ENCODE peak calls at places on chromosome 20, in eight cellular contexts. One of them, this sample, is unnamed.

GRCh38 chr20:9573598-9573997 is 59.2 kb downstream of the LAMP5 start:
- DNase-seq in fibroblast of mammary gland: no peak
- DNase-seq in cardiac muscle cell: no peak
- DNase-seq in tibial artery: no peak
- DNase-seq in HL-60: no peak
- DNase-seq in prostate gland: no peak
- DNase-seq in CD8-positive, alpha-beta T cell: no peak
- DNase-seq in fibroblast of lung: no peak
- DNase-seq in this sample: peak

GRCh38 chr20:46751856-46752255 is 42.4 kb downstream of the SLC2A10 start:
- DNase-seq in cardiac muscle cell: peak
- DNase-seq in HL-60: no peak
- DNase-seq in prostate gland: no peak
- DNase-seq in fibroblast of mammary gland: peak
- DNase-seq in CD8-positive, alpha-beta T cell: no peak
- DNase-seq in tibial artery: no peak
- DNase-seq in fibroblast of lung: peak
- DNase-seq in this sample: no peak

GRCh38 chr20:47043076-47043475 is 148.4 kb downstream of the EYA2 start:
- DNase-seq in tibial artery: no peak
- DNase-seq in prostate gland: no peak
- DNase-seq in HL-60: no peak
- DNase-seq in fibroblast of lung: peak
- DNase-seq in fibroblast of mammary gland: no peak
- DNase-seq in cardiac muscle cell: no peak
- DNase-seq in CD8-positive, alpha-beta T cell: no peak
- DNase-seq in this sample: no peak

GRCh38 chr20:34532320-34532719 is 16.1 kb downstream of the DYNLRB1 start:
- DNase-seq in CD8-positive, alpha-beta T cell: no peak
- DNase-seq in tibial artery: peak
- DNase-seq in fibroblast of lung: no peak
- DNase-seq in cardiac muscle cell: no peak
- DNase-seq in fibroblast of mammary gland: no peak
- DNase-seq in prostate gland: no peak
- DNase-seq in HL-60: no peak
- DNase-seq in this sample: no peak

GRCh38 chr20:46117704-46118467 is at the start of gene CD40:
- DNase-seq in tibial artery: peak
- DNase-seq in fibroblast of mammary gland: peak
- DNase-seq in prostate gland: peak
- DNase-seq in CD8-positive, alpha-beta T cell: peak
- DNase-seq in fibroblast of lung: peak
- DNase-seq in cardiac muscle cell: peak
- DNase-seq in HL-60: peak
- DNase-seq in this sample: peak

GRCh38 chr20:4326194-4327065 is 311.1 kb upstream of the RNF24 start:
- DNase-seq in CD8-positive, alpha-beta T cell: no peak
- DNase-seq in HL-60: no peak
- DNase-seq in tibial artery: no peak
- DNase-seq in fibroblast of mammary gland: peak
- DNase-seq in fibroblast of lung: peak
- DNase-seq in prostate gland: no peak
- DNase-seq in cardiac muscle cell: no peak
- DNase-seq in this sample: no peak

GRCh38 chr20:32855387-32855786 is 3.3 kb upstream of the EFCAB8 start:
- DNase-seq in prostate gland: no peak
- DNase-seq in tibial artery: no peak
- DNase-seq in cardiac muscle cell: no peak
- DNase-seq in fibroblast of mammary gland: no peak
- DNase-seq in CD8-positive, alpha-beta T cell: no peak
- DNase-seq in HL-60: no peak
- DNase-seq in fibroblast of lung: no peak
- DNase-seq in this sample: no peak

GRCh38 chr20:46558511-46558959 is 8.1 kb upstream of the OCSTAMP start:
- DNase-seq in fibroblast of mammary gland: peak
- DNase-seq in tibial artery: peak
- DNase-seq in cardiac muscle cell: peak
- DNase-seq in CD8-positive, alpha-beta T cell: no peak
- DNase-seq in HL-60: no peak
- DNase-seq in fibroblast of lung: peak
- DNase-seq in prostate gland: no peak
- DNase-seq in this sample: no peak

GRCh38 chr20:61965606-61966491 is 99.8 kb downstream of the TAF4 start:
- DNase-seq in fibroblast of mammary gland: no peak
- DNase-seq in cardiac muscle cell: no peak
- DNase-seq in fibroblast of lung: no peak
- DNase-seq in CD8-positive, alpha-beta T cell: no peak
- DNase-seq in tibial artery: no peak
- DNase-seq in HL-60: no peak
- DNase-seq in prostate gland: no peak
- DNase-seq in this sample: no peak

GRCh38 chr20:61520761-61521460 is 268.9 kb downstream of the CDH4 start:
- DNase-seq in prostate gland: no peak
- DNase-seq in cardiac muscle cell: peak
- DNase-seq in CD8-positive, alpha-beta T cell: no peak
- DNase-seq in fibroblast of lung: peak
- DNase-seq in tibial artery: no peak
- DNase-seq in HL-60: no peak
- DNase-seq in fibroblast of mammary gland: peak
- DNase-seq in this sample: no peak

GRCh38 chr20:17680128-17680835 is 1.8 kb downstream of the RRBP1 start:
- DNase-seq in fibroblast of lung: peak
- DNase-seq in CD8-positive, alpha-beta T cell: peak
- DNase-seq in cardiac muscle cell: peak
- DNase-seq in prostate gland: no peak
- DNase-seq in tibial artery: peak
- DNase-seq in HL-60: peak
- DNase-seq in fibroblast of mammary gland: peak
- DNase-seq in this sample: peak

GRCh38 chr20:17859002-17859615 is 109.5 kb downstream of the SNX5 start:
- DNase-seq in fibroblast of mammary gland: no peak
- DNase-seq in HL-60: no peak
- DNase-seq in fibroblast of lung: no peak
- DNase-seq in CD8-positive, alpha-beta T cell: no peak
- DNase-seq in cardiac muscle cell: no peak
- DNase-seq in tibial artery: no peak
- DNase-seq in prostate gland: no peak
- DNase-seq in this sample: no peak

GRCh38 chr20:49140411-49140810 is 47.7 kb downstream of the STAU1 start:
- DNase-seq in CD8-positive, alpha-beta T cell: no peak
- DNase-seq in HL-60: no peak
- DNase-seq in fibroblast of mammary gland: no peak
- DNase-seq in tibial artery: no peak
- DNase-seq in fibroblast of lung: no peak
- DNase-seq in prostate gland: no peak
- DNase-seq in cardiac muscle cell: no peak
- DNase-seq in this sample: no peak

GRCh38 chr20:21812384-21812783 is 106.9 kb downstream of the PAX1 start:
- DNase-seq in HL-60: no peak
- DNase-seq in fibroblast of mammary gland: no peak
- DNase-seq in prostate gland: no peak
- DNase-seq in cardiac muscle cell: no peak
- DNase-seq in CD8-positive, alpha-beta T cell: no peak
- DNase-seq in fibroblast of lung: no peak
- DNase-seq in tibial artery: no peak
- DNase-seq in this sample: no peak

GRCh38 chr20:51379601-51380341 is 162.7 kb downstream of the NFATC2 start:
- DNase-seq in tibial artery: no peak
- DNase-seq in fibroblast of lung: no peak
- DNase-seq in CD8-positive, alpha-beta T cell: no peak
- DNase-seq in cardiac muscle cell: no peak
- DNase-seq in HL-60: no peak
- DNase-seq in prostate gland: no peak
- DNase-seq in fibroblast of mammary gland: peak
- DNase-seq in this sample: no peak

GRCh38 chr20:51376121-51376520 is 166.4 kb downstream of the NFATC2 start:
- DNase-seq in cardiac muscle cell: no peak
- DNase-seq in tibial artery: no peak
- DNase-seq in HL-60: no peak
- DNase-seq in fibroblast of lung: no peak
- DNase-seq in CD8-positive, alpha-beta T cell: no peak
- DNase-seq in fibroblast of mammary gland: no peak
- DNase-seq in prostate gland: no peak
- DNase-seq in this sample: no peak

GRCh38 chr20:51377132-51377531 is 165.4 kb downstream of the NFATC2 start:
- DNase-seq in tibial artery: no peak
- DNase-seq in fibroblast of mammary gland: no peak
- DNase-seq in prostate gland: no peak
- DNase-seq in HL-60: no peak
- DNase-seq in fibroblast of lung: no peak
- DNase-seq in cardiac muscle cell: no peak
- DNase-seq in CD8-positive, alpha-beta T cell: no peak
- DNase-seq in this sample: no peak

GRCh38 chr20:51380401-51381385 is 161.8 kb downstream of the NFATC2 start:
- DNase-seq in fibroblast of mammary gland: no peak
- DNase-seq in fibroblast of lung: no peak
- DNase-seq in cardiac muscle cell: no peak
- DNase-seq in tibial artery: no peak
- DNase-seq in CD8-positive, alpha-beta T cell: no peak
- DNase-seq in HL-60: no peak
- DNase-seq in prostate gland: no peak
- DNase-seq in this sample: no peak

DNA sequence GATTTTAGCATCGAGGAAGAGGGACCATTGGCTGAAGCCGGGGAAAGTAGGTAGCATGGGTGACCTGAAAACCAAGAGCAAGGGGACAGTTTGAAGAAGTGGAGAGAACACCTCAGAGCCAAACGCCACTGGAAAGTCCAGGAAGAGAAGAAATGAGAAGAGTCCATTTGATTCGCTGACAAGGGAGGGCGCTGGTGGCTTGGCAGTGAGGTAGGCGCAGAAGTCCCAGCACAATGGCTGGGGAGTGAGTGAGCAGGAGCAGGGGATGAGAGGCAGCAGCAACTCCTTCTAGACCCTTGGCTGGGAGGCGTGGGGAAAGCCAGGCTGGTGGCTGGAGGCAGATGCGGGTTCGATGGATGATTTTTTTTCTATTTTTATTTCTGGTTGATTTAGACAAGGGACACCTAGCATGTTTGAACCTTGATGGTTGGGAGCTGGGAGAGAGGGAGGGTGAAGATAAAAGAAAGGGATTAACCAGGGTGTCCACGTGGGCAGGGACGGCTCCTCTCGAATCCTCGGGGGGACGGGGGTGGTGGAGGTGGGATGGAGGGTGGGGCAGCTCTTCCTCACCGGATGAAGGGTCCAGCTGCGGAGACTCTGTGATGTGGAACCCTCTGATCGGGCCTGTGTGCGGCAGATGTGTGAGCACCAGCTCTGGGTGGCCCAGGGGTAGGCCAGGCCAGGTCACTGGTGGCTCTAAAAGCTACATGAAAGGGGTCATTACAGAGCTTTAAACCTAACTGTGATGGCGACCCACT is 164.2 kb downstream of the NFATC2 start:
- DNase-seq in tibial artery: no peak
- DNase-seq in cardiac muscle cell: no peak
- DNase-seq in CD8-positive, alpha-beta T cell: no peak
- DNase-seq in fibroblast of mammary gland: no peak
- DNase-seq in HL-60: no peak
- DNase-seq in fibroblast of lung: no peak
- DNase-seq in prostate gland: no peak
- DNase-seq in this sample: no peak
- TF ChIP-seq CTCF in tibial artery: no peak
- TF ChIP-seq CTCF in cardiac muscle cell: no peak
- TF ChIP-seq CTCF in CD8-positive, alpha-beta T cell: no peak
- TF ChIP-seq CTCF in fibroblast of mammary gland: peak
- TF ChIP-seq CTCF in HL-60: no peak
- TF ChIP-seq CTCF in fibroblast of lung: peak
- TF ChIP-seq CTCF in prostate gland: no peak
- TF ChIP-seq CTCF in this sample: peak

DNA sequence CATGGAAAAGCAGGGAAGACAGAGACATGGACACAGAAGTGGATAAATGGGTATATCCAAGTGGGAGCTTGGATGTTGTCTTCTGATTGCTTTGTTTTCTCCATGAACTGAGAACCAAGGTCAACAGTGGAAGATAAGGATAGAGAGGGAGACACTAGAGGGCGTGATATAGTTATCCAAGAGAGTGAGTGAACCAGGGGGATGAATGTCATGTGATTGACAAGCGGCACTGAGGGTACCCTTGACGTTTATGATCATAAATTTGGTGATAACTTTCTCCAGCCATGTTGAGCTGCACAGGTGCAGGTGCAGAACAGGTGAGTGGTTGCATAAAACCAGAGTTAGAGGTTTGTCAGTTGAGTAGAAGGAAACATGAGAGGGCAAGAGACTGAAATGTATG is 20.7 kb downstream of the EBF4 start:
- DNase-seq in prostate gland: no peak
- DNase-seq in tibial artery: no peak
- DNase-seq in CD8-positive, alpha-beta T cell: peak
- DNase-seq in HL-60: no peak
- DNase-seq in cardiac muscle cell: no peak
- DNase-seq in fibroblast of lung: no peak
- DNase-seq in fibroblast of mammary gland: peak
- DNase-seq in this sample: no peak
- TF ChIP-seq CTCF in prostate gland: no peak
- TF ChIP-seq CTCF in tibial artery: no peak
- TF ChIP-seq CTCF in CD8-positive, alpha-beta T cell: peak
- TF ChIP-seq CTCF in HL-60: peak
- TF ChIP-seq CTCF in cardiac muscle cell: peak
- TF ChIP-seq CTCF in fibroblast of lung: peak
- TF ChIP-seq CTCF in fibroblast of mammary gland: peak
- TF ChIP-seq CTCF in this sample: no peak

DNA sequence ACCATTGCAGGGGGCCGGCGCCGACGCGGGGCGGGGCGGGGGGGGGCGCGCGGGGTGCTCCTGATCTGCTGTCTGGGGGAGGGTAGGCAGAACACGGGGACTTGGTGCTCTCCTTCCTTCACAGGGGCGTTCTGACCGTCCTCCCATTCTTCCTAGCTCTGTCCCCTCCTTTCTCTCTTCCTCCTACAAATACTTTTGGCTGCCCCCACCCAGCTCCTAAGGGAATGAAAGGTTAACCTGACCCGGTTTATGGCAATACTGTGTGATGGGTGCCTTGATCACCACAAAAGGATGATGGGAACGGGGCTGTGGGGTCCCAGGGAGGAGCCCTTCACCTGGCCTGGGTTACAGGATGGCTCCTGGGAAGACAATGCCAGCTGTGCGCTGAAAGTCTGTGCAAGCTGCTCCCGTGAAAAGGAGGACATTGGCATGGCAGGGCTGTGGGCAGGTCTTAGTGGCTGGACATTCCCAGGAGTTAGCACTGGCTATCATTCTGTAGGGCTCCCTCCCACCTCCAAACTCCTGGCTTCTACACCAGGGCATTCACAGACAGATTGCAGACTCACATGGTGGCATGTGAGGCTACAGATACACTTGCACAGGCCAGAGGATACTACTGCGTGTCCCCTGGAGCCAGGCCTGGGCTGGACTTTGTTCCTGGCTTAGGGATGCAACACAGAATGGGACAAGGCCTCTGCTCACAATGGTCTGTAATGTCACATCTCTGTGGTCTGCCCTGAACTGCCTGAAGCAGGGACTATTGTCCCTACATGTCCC is 1.9 kb upstream of the TPD52L2 start:
- DNase-seq in CD8-positive, alpha-beta T cell: no peak
- DNase-seq in HL-60: no peak
- DNase-seq in cardiac muscle cell: no peak
- DNase-seq in fibroblast of lung: no peak
- DNase-seq in fibroblast of mammary gland: no peak
- DNase-seq in tibial artery: no peak
- DNase-seq in prostate gland: no peak
- DNase-seq in this sample: no peak
- TF ChIP-seq CTCF in CD8-positive, alpha-beta T cell: no peak
- TF ChIP-seq CTCF in HL-60: no peak
- TF ChIP-seq CTCF in cardiac muscle cell: no peak
- TF ChIP-seq CTCF in fibroblast of lung: no peak
- TF ChIP-seq CTCF in fibroblast of mammary gland: no peak
- TF ChIP-seq CTCF in tibial artery: no peak
- TF ChIP-seq CTCF in prostate gland: no peak
- TF ChIP-seq CTCF in this sample: no peak

GRCh38 chr20:51463560-51463959 is 79.0 kb downstream of the NFATC2 start:
- DNase-seq in fibroblast of lung: no peak
- DNase-seq in HL-60: no peak
- DNase-seq in tibial artery: no peak
- DNase-seq in CD8-positive, alpha-beta T cell: no peak
- DNase-seq in fibroblast of mammary gland: no peak
- DNase-seq in cardiac muscle cell: no peak
- DNase-seq in prostate gland: no peak
- DNase-seq in this sample: no peak
- TF ChIP-seq CTCF in fibroblast of lung: no peak
- TF ChIP-seq CTCF in HL-60: no peak
- TF ChIP-seq CTCF in tibial artery: no peak
- TF ChIP-seq CTCF in CD8-positive, alpha-beta T cell: no peak
- TF ChIP-seq CTCF in fibroblast of mammary gland: no peak
- TF ChIP-seq CTCF in cardiac muscle cell: no peak
- TF ChIP-seq CTCF in prostate gland: no peak
- TF ChIP-seq CTCF in this sample: no peak

This sample was measured in neural crest cell.